ENCODE peak calls at places on chromosomes 7 and 10, in ten cellular contexts. X is substantia nigra; J is ecto neural progenitor cell; P is dermis blood vessel endothelial cell; D is HTR-8/SVneo; R is progenitor cell of endocrine pancreas; L is KG1; W is effector memory CD8-positive, alpha-beta T cell; U is cardiac fibroblast; E is lung. Y is an unnamed sample.

GRCh38 chr7:39697481-39697880 is 74.1 kb downstream of the RALA start:
- DNase-seq in X (no peak), L (no peak), J (no peak), W (no peak), E (no peak), D (no peak), R (no peak), U (no peak), P (no peak), Y (no peak)

GRCh38 chr7:6430271-6430940 is 17.3 kb downstream of the DAGLB start:
- DNase-seq in D (peak), E (no peak), U (peak), W (no peak), J (no peak), R (no peak), X (no peak), P (peak), L (no peak), Y (no peak)

GRCh38 chr10:83677795-83678194 is 461.5 kb upstream of the GHITM start:
- DNase-seq in D (no peak), U (peak), J (no peak), W (no peak), P (no peak), R (no peak), X (no peak), L (no peak), E (no peak), Y (peak)

GRCh38 chr10:24207781-24208611 is 942 bp upstream of the KIAA1217 start:
- DNase-seq in R (no peak), W (no peak), J (no peak), L (no peak), P (peak), E (peak), U (peak), X (no peak), D (no peak), Y (peak)

GRCh38 chr7:107388604-107389003 is 81.3 kb upstream of the GPR22 start:
- DNase-seq in U (no peak), W (no peak), J (no peak), R (no peak), P (no peak), L (no peak), X (no peak), E (no peak), D (no peak), Y (no peak)

GRCh38 chr7:118218413-118219156 is 5.9 kb upstream of the ANKRD7 start:
- DNase-seq in P (no peak), U (no peak), W (no peak), R (no peak), J (no peak), X (no peak), E (no peak), L (no peak), D (no peak), Y (no peak)

GRCh38 chr7:103446046-103446520 is at the start of gene SLC26A5:
- DNase-seq in W (no peak), U (no peak), D (no peak), X (no peak), P (peak), E (peak), L (no peak), R (peak), J (peak), Y (peak)

GRCh38 chr10:3111626-3112220 is 44.4 kb downstream of the PFKP start:
- DNase-seq in P (peak), U (peak), E (no peak), X (no peak), R (no peak), J (no peak), L (no peak), W (no peak), D (no peak), Y (peak)

GRCh38 chr10:117830832-117831231 is 215.9 kb downstream of the RAB11FIP2 start:
- DNase-seq in W (no peak), D (no peak), J (peak), U (no peak), L (no peak), E (peak), R (no peak), X (no peak), P (no peak), Y (no peak)

GRCh38 chr7:514651-515598 is 4.7 kb downstream of the PDGFA start:
- DNase-seq in R (no peak), W (no peak), J (peak), D (no peak), P (peak), L (no peak), U (peak), X (peak), E (no peak), Y (no peak)

GRCh38 chr7:1669954-1670893 is at the start of gene ELFN1:
- DNase-seq in E (no peak), U (peak), D (no peak), W (no peak), R (peak), J (peak), X (no peak), L (no peak), P (no peak), Y (peak)

GRCh38 chr7:130009848-130010688 is 41.1 kb downstream of the ZC3HC1 start:
- DNase-seq in D (peak), X (no peak), P (peak), U (peak), J (no peak), L (no peak), R (no peak), W (no peak), E (no peak), Y (peak)

GRCh38 chr10:10259013-10259412 is 758.7 kb upstream of the CELF2 start:
- DNase-seq in D (no peak), U (no peak), E (no peak), W (no peak), X (no peak), J (no peak), P (no peak), R (no peak), L (no peak), Y (no peak)

GRCh38 chr10:1654811-1655356 is 82.4 kb downstream of the ADARB2 start:
- DNase-seq in E (no peak), U (no peak), R (no peak), P (no peak), L (no peak), W (no peak), X (no peak), D (no peak), J (no peak), Y (peak)

GRCh38 chr7:126574276-126574675 is 678.5 kb downstream of the GRM8 start:
- DNase-seq in R (no peak), D (peak), E (no peak), U (no peak), L (no peak), W (no peak), X (no peak), J (no peak), P (no peak), Y (no peak)

GRCh38 chr7:54864718-54865117 is 105.7 kb upstream of the SEC61G start:
- DNase-seq in L (no peak), P (no peak), X (no peak), E (no peak), U (no peak), J (no peak), D (no peak), W (no peak), R (no peak), Y (no peak)

GRCh38 chr7:121744319-121744718 is 128.6 kb upstream of the PTPRZ1 start:
- DNase-seq in E (no peak), J (no peak), X (no peak), W (no peak), P (no peak), U (no peak), L (no peak), D (no peak), R (no peak), Y (no peak)

GRCh38 chr7:149624006-149624405 is 126.4 kb upstream of the ZNF746 start:
- DNase-seq in D (peak), P (peak), U (peak), E (peak), X (no peak), W (peak), J (peak), R (peak), L (no peak), Y (no peak)

GRCh38 chr7:32047801-32048200 is 22.4 kb downstream of the PDE1C start:
- DNase-seq in J (no peak), D (no peak), P (no peak), X (no peak), E (no peak), W (no peak), L (no peak), U (no peak), R (no peak), Y (no peak)

GRCh38 chr10:71721313-71721712 is 1.7 kb upstream of the C10orf105 start:
- DNase-seq in J (no peak), E (no peak), R (no peak), W (no peak), D (no peak), L (no peak), X (no peak), P (no peak), U (no peak), Y (no peak)